ENCODE peak calls at places on chromosomes 7 and 10, in four cellular contexts. F is NCI-H1436, L is hepatic stellate cell, S is pons. C is an unnamed sample.

GRCh38 chr7:140605337-140605736 is 35.3 kb downstream of the DENND2A start:
- DNase-seq in F (no peak), L (no peak), S (no peak), C (no peak)

GRCh38 chr7:24902276-24902675 is 77.7 kb downstream of the OSBPL3 start:
- DNase-seq in F (no peak), L (no peak), S (no peak), C (no peak)

GRCh38 chr7:73971315-73971700 is 56.7 kb upstream of the ELN start:
- DNase-seq in F (no peak), L (no peak), S (no peak), C (no peak)

GRCh38 chr7:29091722-29092121 is 54.6 kb downstream of the CPVL start:
- DNase-seq in F (no peak), L (no peak), S (no peak), C (peak)

GRCh38 chr7:29806131-29806792 is at the start of gene WIPF3:
- DNase-seq in F (peak), L (no peak), S (no peak), C (peak)

GRCh38 chr7:99618726-99619125 is 2.0 kb downstream of the ZSCAN25 start:
- DNase-seq in F (no peak), L (peak), S (no peak), C (no peak)

GRCh38 chr7:98321301-98321700 is 39.8 kb downstream of the BRI3 start:
- DNase-seq in F (no peak), L (no peak), S (no peak), C (no peak)

GRCh38 chr7:132709971-132710567 is 133.8 kb upstream of the PLXNA4 start:
- DNase-seq in F (no peak), L (peak), S (no peak), C (peak)

GRCh38 chr10:121734517-121735137 is 136.4 kb upstream of the FGFR2 start:
- DNase-seq in F (peak), L (peak), S (peak), C (peak)

GRCh38 chr10:63491558-63492316 is 26.0 kb upstream of the JMJD1C start:
- DNase-seq in F (no peak), L (peak), S (no peak), C (peak)

GRCh38 chr10:118844731-118845573 is 90.2 kb upstream of the CACUL1 start:
- DNase-seq in F (no peak), L (no peak), S (no peak), C (peak)

GRCh38 chr7:44757311-44757710 is 8.7 kb downstream of the ZMIZ2 start:
- DNase-seq in F (no peak), L (no peak), S (peak), C (peak)

GRCh38 chr7:117675519-117676137 is 195.8 kb downstream of the CFTR start:
- DNase-seq in F (no peak), L (no peak), S (no peak), C (no peak)

GRCh38 chr7:116588641-116589594 is 64.1 kb downstream of the CAV1 start:
- DNase-seq in F (peak), L (no peak), S (peak), C (peak)

GRCh38 chr7:46625032-46625431 is 704.0 kb upstream of the IGFBP3 start:
- DNase-seq in F (no peak), L (no peak), S (no peak), C (no peak)

GRCh38 chr7:16649196-16649595 is 3.2 kb downstream of the BZW2 start:
- DNase-seq in F (no peak), L (no peak), S (no peak), C (no peak)

GRCh38 chr10:43209651-43210141 is 57.2 kb downstream of the RASGEF1A start:
- DNase-seq in F (no peak), L (no peak), S (no peak), C (no peak)

GRCh38 chr10:19815478-19816419 is 483 bp upstream of the PLXDC2 start:
- DNase-seq in F (no peak), L (peak), S (peak), C (peak)

GRCh38 chr10:26869528-26869927 is 8.8 kb upstream of the ABI1 start:
- DNase-seq in F (no peak), L (no peak), S (no peak), C (no peak)

GRCh38 chr7:44944821-44945220 is 34.0 kb downstream of the MYO1G start:
- DNase-seq in F (no peak), L (no peak), S (no peak), C (no peak)

GRCh38 chr10:110392860-110393732 is 88.4 kb upstream of the SMNDC1 start:
- DNase-seq in F (no peak), L (no peak), S (no peak), C (no peak)

GRCh38 chr10:130567436-130567835 is 431.2 kb downstream of the GLRX3 start:
- DNase-seq in F (no peak), L (no peak), S (no peak), C (no peak)

GRCh38 chr10:58336242-58336641 is 1.4 kb downstream of the UBE2D1 start:
- DNase-seq in F (no peak), L (no peak), S (no peak), C (no peak)

GRCh38 chr7:12431886-12432285 is 28.2 kb upstream of the VWDE start:
- DNase-seq in F (no peak), L (no peak), S (no peak), C (no peak)

GRCh38 chr10:91652364-91652763 is 19.5 kb upstream of the PPP1R3C start:
- DNase-seq in F (no peak), L (peak), S (no peak), C (peak)

GRCh38 chr7:2614646-2615330 is 17.0 kb upstream of the TTYH3 start:
- DNase-seq in F (no peak), L (no peak), S (no peak), C (no peak)

GRCh38 chr7:127874951-127875608 is 156.2 kb downstream of the LRRC4 start:
- DNase-seq in F (no peak), L (no peak), S (no peak), C (no peak)

GRCh38 chr10:20287951-20288350 is 471.7 kb downstream of the PLXDC2 start:
- DNase-seq in F (no peak), L (no peak), S (peak), C (no peak)

GRCh38 chr7:92177362-92177761 is 1.6 kb downstream of the LRRD1 start:
- DNase-seq in F (no peak), L (peak), S (peak), C (peak)

GRCh38 chr7:149884016-149884415 is 10.2 kb downstream of the ATP6V0E2 start:
- DNase-seq in F (no peak), L (no peak), S (no peak), C (no peak)

C was measured in cardiac muscle cell.